ENCODE peak calls at places on chromosome 1, in four cellular contexts. J, N, C and W are unnamed samples.

GRCh38 chr1:94025383-94026340 is 95.3 kb downstream of the ABCA4 start:
- DNase-seq in J (no peak), N (no peak), C (peak), W (peak)

GRCh38 chr1:181038399-181038873 is 4.7 kb downstream of the MR1 start:
- DNase-seq in J (peak), N (peak), C (peak), W (peak)

GRCh38 chr1:20051218-20051829 is 18.7 kb upstream of the PLA2G5 start:
- DNase-seq in J (peak), N (no peak), C (no peak), W (no peak)

GRCh38 chr1:235892734-235893413 is 26.2 kb upstream of the LYST start:
- DNase-seq in J (no peak), N (no peak), C (peak), W (no peak)

GRCh38 chr1:203028784-203029553 is 2.7 kb downstream of the PPFIA4 start:
- DNase-seq in J (no peak), N (no peak), C (no peak), W (no peak)

GRCh38 chr1:155174334-155175280 is 958 bp downstream of the TRIM46 start:
- DNase-seq in J (peak), N (no peak), C (no peak), W (no peak)

GRCh38 chr1:150576794-150577556 is 2.4 kb downstream of the MCL1 start:
- DNase-seq in J (no peak), N (no peak), C (peak), W (no peak)

GRCh38 chr1:17423781-17424245 is 15.7 kb downstream of the RCC2 start:
- DNase-seq in J (no peak), N (no peak), C (no peak), W (no peak)

GRCh38 chr1:160671603-160672002 is 24.8 kb upstream of the SLAMF1 start:
- DNase-seq in J (no peak), N (no peak), C (no peak), W (no peak)
- TF ChIP-seq SUZ12 in J (no peak), N (no peak), C (no peak), W (no peak)

GRCh38 chr1:1601564-1602320 is 1.8 kb upstream of the FNDC10 start:
- DNase-seq in J (no peak), N (no peak), C (no peak), W (no peak)

GRCh38 chr1:1599030-1599916 is 662 bp downstream of the FNDC10 start:
- DNase-seq in J (peak), N (no peak), C (no peak), W (peak)

GRCh38 chr1:1602321-1602931 is 2.5 kb upstream of the FNDC10 start:
- DNase-seq in J (no peak), N (no peak), C (no peak), W (no peak)

GRCh38 chr1:1599919-1600860 is at the start of gene FNDC10:
- DNase-seq in J (peak), N (no peak), C (no peak), W (no peak)

GRCh38 chr1:1600861-1601563 is 1.1 kb upstream of the FNDC10 start:
- DNase-seq in J (no peak), N (no peak), C (no peak), W (no peak)
- TF ChIP-seq SUZ12 in J (no peak), N (no peak), C (no peak), W (no peak)

DNA sequence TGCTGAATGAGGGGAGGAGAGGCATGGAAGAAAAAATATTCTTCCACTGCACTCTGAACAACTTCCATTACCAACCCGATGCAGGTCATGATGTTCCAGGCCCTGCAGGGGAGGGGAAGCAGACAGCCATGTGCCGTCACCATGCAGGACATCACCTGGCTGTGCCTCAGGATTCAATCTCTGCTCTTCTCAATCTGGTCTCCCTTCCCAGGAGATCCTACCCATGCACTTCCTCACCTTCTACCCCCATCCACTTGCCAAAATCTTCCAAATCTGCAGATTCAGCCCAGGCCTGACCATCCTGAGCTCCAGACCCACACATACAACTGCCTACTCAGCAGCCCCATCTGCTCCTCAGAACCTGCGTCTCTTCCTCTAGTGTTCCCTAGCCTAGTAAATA is 5.8 kb upstream of the PAQR6 start:
- DNase-seq in J (no peak), N (no peak), C (no peak), W (no peak)
- TF ChIP-seq SUZ12 in J (no peak), N (no peak), C (no peak), W (no peak)

GRCh38 chr1:69524010-69524409 is 43.7 kb upstream of the LRRC7 start:
- DNase-seq in J (no peak), N (no peak), C (no peak), W (no peak)
- TF ChIP-seq SUZ12 in J (no peak), N (no peak), C (no peak), W (no peak)